ENCODE peak calls at places on chromosomes 13 and 19, in nine cellular contexts. N is WERI-Rb-1; M is stomach; Y is uterus; B is endodermal cell; P is lower lobe of right lung; U is H9; T is CD8-positive, alpha-beta T cell; Q is heart left ventricle. X is an unnamed sample.
A peak's percentile ranks its signal among the peaks of the same experiment; 100 is the strongest.

GRCh38 chr13:19782049-19782726 is 557 bp downstream of the PSPC1 start:
- DNase-seq in N (peak; percentile 34), Q (peak; percentile 56), B (peak; percentile 66), T (peak; percentile 70), M (peak; percentile 69), Y (peak; percentile 47), U (no peak), P (peak; percentile 80), X (no peak)

GRCh38 chr19:10238172-10238783 is 7.1 kb upstream of the S1PR2 start:
- DNase-seq in B (no peak), N (no peak), T (no peak), U (no peak), Y (peak; percentile 58), P (peak; percentile 59), M (peak; percentile 31), Q (peak; percentile 59), X (peak; percentile 91)

GRCh38 chr13:91329736-91330135 is 17.8 kb upstream of the MIR17HG start:
- DNase-seq in Q (no peak), T (no peak), P (no peak), N (no peak), B (no peak), U (no peak), Y (no peak), M (no peak), X (no peak)

GRCh38 chr19:38277969-38278680 is 13.8 kb downstream of the SPINT2 start:
- DNase-seq in N (no peak), Q (peak; percentile 79), Y (peak; percentile 78), T (no peak), B (no peak), M (peak; percentile 39), U (no peak), P (peak; percentile 62), X (no peak)

GRCh38 chr19:42412661-42413076 is 14.5 kb downstream of the LIPE start:
- DNase-seq in Q (no peak), U (no peak), B (no peak), N (no peak), P (no peak), T (no peak), Y (no peak), M (no peak), X (no peak)

GRCh38 chr19:30640266-30640965 is 268.2 kb downstream of the ZNF536 start:
- DNase-seq in B (no peak), M (no peak), P (no peak), U (no peak), Q (no peak), Y (no peak), T (peak; percentile 15), N (no peak), X (no peak)

GRCh38 chr19:5985098-5985783 is 7.3 kb upstream of the RANBP3 start:
- DNase-seq in Y (no peak), M (no peak), U (no peak), N (no peak), Q (no peak), B (no peak), T (no peak), P (no peak), X (no peak)

GRCh38 chr19:6033744-6034264 is 55.9 kb upstream of the RANBP3 start:
- DNase-seq in M (no peak), T (no peak), Q (no peak), N (no peak), P (peak; percentile 6), Y (no peak), B (no peak), U (no peak), X (no peak)

GRCh38 chr13:72536668-72537399 is 190.6 kb downstream of the MZT1 start:
- DNase-seq in U (no peak), B (no peak), N (no peak), Q (no peak), M (no peak), Y (no peak), T (no peak), P (no peak), X (no peak)

GRCh38 chr19:16957151-16957662 is 68.4 kb downstream of the F2RL3 start:
- DNase-seq in T (no peak), Q (no peak), N (no peak), U (no peak), Y (no peak), B (peak; percentile 17), M (no peak), P (peak; percentile 69), X (no peak)

GRCh38 chr13:49602005-49602404 is 16.6 kb upstream of the RCBTB1 start:
- DNase-seq in Q (no peak), P (no peak), Y (no peak), M (no peak), B (no peak), U (no peak), T (no peak), N (no peak), X (no peak)

GRCh38 chr13:44726777-44727176 is 150.6 kb upstream of the TSC22D1 start:
- DNase-seq in B (no peak), T (no peak), U (no peak), N (no peak), Y (no peak), P (no peak), M (no peak), Q (no peak), X (no peak)

GRCh38 chr19:19514215-19514633 is 1.1 kb downstream of the TSSK6 start:
- DNase-seq in P (no peak), N (no peak), U (no peak), B (no peak), Y (no peak), M (no peak), T (no peak), Q (peak; percentile 78), X (no peak)

GRCh38 chr13:26476111-26476743 is 81.3 kb upstream of the WASF3 start:
- DNase-seq in Y (no peak), Q (peak; percentile 53), P (no peak), N (no peak), T (peak; percentile 45), U (peak; percentile 84), M (no peak), B (peak; percentile 88), X (no peak)

GRCh38 chr19:12872941-12873890 is 8.0 kb downstream of the DNASE2 start:
- DNase-seq in P (peak; percentile 83), U (peak; percentile 84), B (peak; percentile 82), N (peak; percentile 48), T (peak; percentile 58), Y (no peak), M (peak; percentile 88), Q (no peak), X (no peak)

GRCh38 chr19:17246681-17247425 is 1.1 kb upstream of the NR2F6 start:
- DNase-seq in U (no peak), P (peak; percentile 66), Y (no peak), B (no peak), Q (peak; percentile 50), T (no peak), N (no peak), M (peak; percentile 61), X (no peak)

GRCh38 chr13:99617474-99618255 is 116.4 kb downstream of the TM9SF2 start:
- DNase-seq in U (peak; percentile 66), M (no peak), B (peak; percentile 85), T (no peak), Y (no peak), Q (no peak), N (peak; percentile 72), P (no peak), X (no peak)
- TF ChIP-seq CTCF in U (peak; percentile 98), M (no peak), B (peak; percentile 95), T (peak; percentile 44), Y (peak; percentile 36), Q (peak; percentile 66), N (peak; percentile 97), P (peak; percentile 38), X (peak; percentile 72)

DNA sequence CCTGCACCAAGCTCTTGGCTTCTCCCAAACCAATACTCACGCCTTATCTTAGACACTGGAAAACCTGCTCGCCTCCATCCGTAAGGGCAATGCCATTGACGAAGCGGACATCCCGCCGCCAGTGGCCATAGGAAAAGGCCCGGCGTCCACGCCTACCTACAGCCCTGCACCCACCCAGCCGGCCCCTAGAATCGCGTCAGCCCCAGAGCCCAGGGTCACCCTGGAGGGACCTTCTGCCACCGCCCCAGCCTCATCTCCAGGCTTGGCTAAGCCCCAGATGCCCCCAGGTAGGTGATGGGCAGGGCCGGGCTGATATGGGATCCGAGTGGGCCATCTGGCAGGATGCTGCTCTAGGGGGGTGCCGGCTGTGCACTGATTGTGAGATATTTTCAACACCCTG is 7.4 kb downstream of the CC2D1A start:
- DNase-seq in Y (no peak), N (no peak), P (no peak), B (no peak), U (no peak), T (no peak), Q (no peak), M (no peak), X (no peak)
- H3K27ac ChIP-seq in Y (no peak overlapping the region), N (no peak overlapping the region), P (no peak overlapping the region), B (no peak overlapping the region), U (no peak overlapping the region), T (no peak overlapping the region), Q (no peak overlapping the region), M (no peak overlapping the region), X (no peak overlapping the region)

GRCh38 chr19:48899781-48900476 is at the start of gene NUCB1:
- DNase-seq in B (peak; percentile 100), Y (peak; percentile 100), U (peak; percentile 99), P (peak; percentile 99), M (peak; percentile 99), Q (peak; percentile 99), T (peak; percentile 97), N (peak; percentile 99), X (peak; percentile 96)
- TF ChIP-seq CTCF in B (peak; percentile 31), Y (peak; percentile 42), U (peak; percentile 24), P (peak; percentile 45), M (no peak), Q (peak; percentile 18), T (no peak), N (no peak), X (peak; percentile 45)

DNA sequence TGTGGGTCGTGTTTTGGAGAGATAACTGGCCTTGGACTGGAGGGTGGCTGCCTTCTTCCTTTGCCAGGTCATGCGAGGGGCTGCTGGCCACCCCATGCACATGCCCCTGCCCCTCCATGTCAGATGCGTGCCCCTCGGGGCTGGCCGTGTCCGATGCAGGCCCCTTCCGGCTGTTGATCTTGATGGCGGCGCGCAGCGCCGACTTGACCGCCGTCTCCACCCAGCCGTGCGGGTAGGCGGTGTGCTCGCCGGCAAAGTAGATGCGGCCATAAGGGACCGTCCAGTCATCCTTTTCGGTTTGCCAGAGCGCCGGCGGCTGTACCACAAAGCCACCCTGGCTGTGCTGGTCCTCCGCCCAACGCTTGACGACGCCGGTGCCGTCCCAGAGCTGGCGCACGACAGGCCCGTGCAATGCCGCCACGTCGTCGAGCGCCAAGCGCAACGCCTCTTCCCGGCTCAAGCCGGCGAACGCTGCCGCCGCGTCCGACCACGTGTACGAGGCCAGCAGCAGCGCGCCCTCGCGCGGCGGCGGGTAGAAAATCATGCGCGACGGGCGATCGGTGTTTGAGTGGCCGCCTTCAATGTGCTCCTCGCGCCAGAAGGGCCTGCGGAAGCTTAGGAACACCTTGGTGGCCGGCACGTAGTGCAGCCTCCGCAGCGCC is 6.9 kb downstream of the IL4I1 start:
- DNase-seq in Y (peak; percentile 61), B (peak; percentile 96), T (peak; percentile 83), N (no peak), Q (peak; percentile 76), U (peak; percentile 93), M (peak; percentile 77), P (peak; percentile 86), X (no peak)
- H3K27ac ChIP-seq in Y (no peak overlapping the region), B (no peak overlapping the region), T (no peak overlapping the region), N (no peak overlapping the region), Q (no peak overlapping the region), U (no peak overlapping the region), M (no peak overlapping the region), P (no peak overlapping the region), X (no peak overlapping the region)

X was measured in AG04450.